ENCODE peak calls at places on chromosome X, in four cellular contexts. H, A, G and S are unnamed samples.

GRCh38 chrX:111071542-111072277 is 24.3 kb upstream of the PAK3 start:
- DNase-seq in H (no peak), A (no peak), G (no peak), S (no peak)

GRCh38 chrX:29948653-29949052 is 266.7 kb upstream of the MAGEB2 start:
- DNase-seq in H (peak), A (no peak), G (no peak), S (peak)

GRCh38 chrX:149908727-149909126 is 20.6 kb upstream of the HSFX4 start:
- DNase-seq in H (no peak), A (no peak), G (no peak), S (no peak)

GRCh38 chrX:774536-774935 is 143.9 kb downstream of the SHOX start:
- DNase-seq in H (no peak), A (no peak), G (no peak), S (no peak)

GRCh38 chrX:124993735-124994134 is 325.9 kb upstream of the TEX13C start:
- DNase-seq in H (no peak), A (no peak), G (no peak), S (no peak)

GRCh38 chrX:21374994-21375794 is 976 bp downstream of the CNKSR2 start:
- DNase-seq in H (no peak), A (peak), G (no peak), S (no peak)

GRCh38 chrX:154464806-154465365 is 6.8 kb downstream of the PLXNA3 start:
- DNase-seq in H (no peak), A (no peak), G (no peak), S (no peak)

GRCh38 chrX:154731881-154732280 is 19.0 kb downstream of the GAB3 start:
- DNase-seq in H (peak), A (no peak), G (no peak), S (no peak)

GRCh38 chrX:147838465-147839131 is 73.1 kb upstream of the FMR1 start:
- DNase-seq in H (no peak), A (no peak), G (peak), S (peak)

GRCh38 chrX:4240541-4241194 is 527.2 kb upstream of the PRKX start:
- DNase-seq in H (no peak), A (no peak), G (peak), S (no peak)

GRCh38 chrX:10158279-10158939 is 1.6 kb downstream of the CLCN4 start:
- DNase-seq in H (no peak), A (no peak), G (peak), S (no peak)
- H3K4me3 ChIP-seq in H (peak), A (no peak), G (peak), S (no peak)

GRCh38 chrX:47649781-47650163 is 591 bp downstream of the ELK1 start:
- DNase-seq in H (no peak), A (no peak), G (no peak), S (no peak)
- H3K4me3 ChIP-seq in H (peak), A (peak), G (peak), S (peak)

GRCh38 chrX:72132456-72132855 is 741 bp upstream of the RTL5 start:
- DNase-seq in H (no peak), A (no peak), G (no peak), S (no peak)
- H3K4me3 ChIP-seq in H (no peak), A (no peak), G (no peak), S (no peak)

GRCh38 chrX:123878177-123878576 is 18.3 kb downstream of the XIAP start:
- DNase-seq in H (no peak), A (no peak), G (peak), S (no peak)
- H3K4me3 ChIP-seq in H (no peak), A (no peak), G (no peak), S (peak)

DNA sequence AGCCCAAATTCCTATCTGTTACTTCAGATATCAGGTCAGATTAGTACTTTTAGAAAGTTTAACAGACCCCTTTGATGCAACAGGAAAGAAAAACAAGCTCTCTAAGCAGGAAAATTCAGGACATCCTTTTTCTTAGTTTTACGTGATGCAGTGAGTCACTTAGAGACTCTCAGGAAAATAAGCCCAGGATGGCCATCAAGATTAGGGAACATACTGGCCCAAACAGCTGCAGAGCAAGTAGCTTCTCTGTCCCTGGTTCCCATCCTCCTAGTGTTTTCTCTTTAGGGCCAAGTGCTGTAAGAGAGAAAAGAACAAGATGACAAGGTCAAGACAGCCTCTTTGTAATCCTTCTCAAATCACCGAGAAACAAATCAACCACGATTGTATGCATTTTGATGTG is 219.1 kb downstream of the ZNF674 start:
- DNase-seq in H (peak), A (no peak), G (no peak), S (no peak)
- H3K4me3 ChIP-seq in H (no peak), A (no peak), G (no peak), S (no peak)

GRCh38 chrX:139121616-139122286 is 408.8 kb upstream of the F9 start:
- DNase-seq in H (no peak), A (no peak), G (no peak), S (no peak)
- H3K4me3 ChIP-seq in H (no peak), A (no peak), G (no peak), S (no peak)

GRCh38 chrX:70453024-70453618 is 8.5 kb downstream of the DLG3 start:
- DNase-seq in H (no peak), A (no peak), G (peak), S (no peak)
- H3K4me3 ChIP-seq in H (peak), A (peak), G (peak), S (no peak)

DNA sequence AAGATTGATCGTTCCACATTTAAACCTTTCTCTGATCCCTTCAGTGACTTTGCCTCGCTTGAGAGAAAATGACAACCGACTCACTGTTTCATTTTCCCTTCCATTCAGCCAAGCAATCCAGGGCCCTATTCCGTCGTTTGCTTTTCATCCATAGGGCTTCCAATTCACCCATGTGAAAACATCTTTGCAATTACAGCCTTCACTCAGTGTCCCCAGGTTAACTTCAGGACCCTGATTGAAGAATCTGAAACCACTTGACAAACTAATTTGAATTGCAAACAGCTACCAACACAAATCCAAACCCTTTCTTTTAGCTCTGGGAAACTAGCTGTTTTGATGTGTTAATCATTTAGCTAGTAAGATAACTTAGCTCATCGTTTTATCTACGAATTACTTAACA is 120.2 kb upstream of the FAM9C start:
- DNase-seq in H (no peak), A (no peak), G (no peak), S (no peak)
- H3K4me3 ChIP-seq in H (no peak), A (no peak), G (no peak), S (no peak)

GRCh38 chrX:48589482-48590162 is 7.7 kb upstream of the WDR13 start:
- DNase-seq in H (peak), A (no peak), G (no peak), S (no peak)
- H3K4me3 ChIP-seq in H (no peak), A (no peak), G (no peak), S (no peak)

DNA sequence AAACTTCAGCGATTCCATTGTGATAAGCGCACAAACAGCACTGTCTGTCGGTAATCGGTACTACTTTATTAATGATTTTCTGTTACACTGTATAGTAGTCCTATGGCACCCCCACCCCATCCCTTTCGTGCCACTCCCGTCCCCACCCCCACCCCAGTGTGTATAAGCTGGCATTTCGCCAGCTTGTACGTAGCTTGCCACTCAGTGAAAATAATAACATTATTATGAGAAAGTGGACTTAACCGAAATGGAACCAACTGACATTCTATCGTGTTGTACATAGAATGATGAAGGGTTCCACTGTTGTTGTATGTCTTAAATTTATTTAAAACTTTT is 4.8 kb downstream of the MID1IP1 start:
- DNase-seq in H (no peak), A (no peak), G (no peak), S (no peak)
- H3K4me3 ChIP-seq in H (peak), A (peak), G (no peak), S (peak)